ENCODE peak calls at places on chromosomes 4 and X, in five cellular contexts. P, H, O, U and W are unnamed samples.

GRCh38 chr4:76388160-76388908 is 32.6 kb downstream of the CCDC158 start:
- DNase-seq in P (peak; percentile 14), U (no peak), O (no peak), H (peak; percentile 56), W (peak; percentile 31)

GRCh38 chrX:108735087-108735679 is 1.2 kb downstream of the IRS4 start:
- DNase-seq in O (no peak), U (no peak), P (no peak), H (peak; percentile 34), W (no peak)

GRCh38 chr4:71680706-71681105 is 103.2 kb downstream of the GC start:
- DNase-seq in P (peak; percentile 51), H (no peak), O (no peak), U (no peak), W (no peak)

GRCh38 chr4:7779194-7779768 is 160.4 kb downstream of the AFAP1 start:
- DNase-seq in P (peak; percentile 53), U (no peak), H (no peak), O (no peak), W (peak; percentile 28)

GRCh38 chr4:69649629-69650028 is 3.4 kb downstream of the UGT2A1 start:
- DNase-seq in H (no peak), O (no peak), P (no peak), U (no peak), W (no peak)

GRCh38 chr4:54101190-54102041 is 1.5 kb downstream of the GSX2 start:
- DNase-seq in U (no peak), P (no peak), H (no peak), O (no peak), W (no peak)

GRCh38 chrX:139563251-139563650 is 32.7 kb downstream of the F9 start:
- DNase-seq in O (no peak), H (no peak), P (peak; percentile 63), U (no peak), W (no peak)

GRCh38 chr4:38138363-38138762 is 178.2 kb downstream of the PTTG2 start:
- DNase-seq in U (no peak), O (no peak), H (no peak), P (no peak), W (no peak)

GRCh38 chr4:102064747-102065442 is 274.4 kb downstream of the BANK1 start:
- DNase-seq in U (no peak), H (no peak), O (no peak), P (no peak), W (no peak)
- TF ChIP-seq EZH2 in U (no peak), H (no peak), O (no peak), P (no peak), W (no peak)

DNA sequence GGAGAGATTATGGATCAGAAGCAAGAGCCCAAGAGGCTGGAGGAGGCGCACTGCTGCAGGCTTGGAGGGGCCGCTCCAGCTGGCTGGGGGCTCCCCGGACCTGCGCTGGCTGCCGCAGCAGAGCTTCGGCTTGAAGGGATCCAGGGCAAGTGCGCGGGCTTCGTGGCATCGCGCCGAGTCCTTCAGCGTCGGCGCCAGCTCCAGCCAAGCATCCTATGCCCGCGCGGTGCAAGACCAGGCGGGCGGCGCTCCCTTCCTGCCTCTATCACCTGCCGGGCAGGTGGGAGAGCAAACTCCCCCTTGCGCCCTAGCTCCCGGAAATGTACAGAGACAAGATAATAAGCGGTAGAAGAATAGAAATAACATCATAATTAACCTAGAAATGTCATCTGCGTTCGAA is 10.5 kb upstream of the UCP1 start:
- DNase-seq in U (no peak), O (no peak), H (no peak), P (no peak), W (no peak)
- TF ChIP-seq EZH2 in U (no peak), O (no peak), H (no peak), P (no peak), W (no peak)

DNA sequence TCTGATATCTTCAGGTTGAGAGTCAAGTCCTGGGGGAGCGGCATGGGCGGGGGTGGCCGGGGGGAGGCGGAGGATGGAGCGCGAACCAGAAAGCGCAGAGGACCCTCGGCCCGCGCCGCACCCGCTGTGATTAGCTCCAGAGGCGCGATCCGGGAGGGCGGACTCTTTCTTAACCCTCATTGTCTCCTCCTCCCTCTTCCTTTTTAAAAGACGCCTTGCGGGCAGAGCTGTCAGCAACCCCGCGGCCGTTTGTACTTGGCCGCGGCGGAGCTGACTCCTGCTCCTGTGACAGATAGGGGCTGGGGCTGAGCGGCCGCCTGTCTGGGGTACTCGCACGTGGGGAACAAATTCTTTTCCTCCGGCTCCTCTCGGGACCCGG is at the start of gene SHISA3:
- DNase-seq in P (no peak), H (peak; percentile 27), U (no peak), O (no peak), W (no peak)
- TF ChIP-seq EZH2 in P (no peak), H (no peak), U (no peak), O (no peak), W (no peak)

DNA sequence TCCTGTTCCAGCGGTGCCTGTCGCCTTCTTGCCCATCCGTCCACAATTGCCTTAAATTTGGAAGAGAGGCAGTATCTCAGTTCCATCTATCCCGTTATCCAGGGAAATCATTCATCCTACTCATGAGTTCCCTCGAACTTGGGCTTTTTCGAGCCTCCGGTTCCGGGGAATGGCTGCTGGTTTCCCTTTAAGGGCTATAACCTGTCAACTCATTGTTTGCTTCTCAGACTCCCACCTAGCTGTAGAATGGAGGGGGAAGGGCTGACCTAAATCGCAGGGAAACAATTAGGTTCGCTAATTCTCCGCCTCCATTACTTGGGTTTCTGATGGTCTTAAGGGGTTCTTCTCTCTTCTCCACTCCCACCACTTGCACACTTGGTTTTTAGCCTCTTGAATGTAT is 1.2 kb downstream of the UCHL1 start:
- DNase-seq in H (no peak), U (no peak), P (no peak), O (no peak), W (no peak)
- TF ChIP-seq EZH2 in H (no peak), U (no peak), P (no peak), O (no peak), W (no peak)

DNA sequence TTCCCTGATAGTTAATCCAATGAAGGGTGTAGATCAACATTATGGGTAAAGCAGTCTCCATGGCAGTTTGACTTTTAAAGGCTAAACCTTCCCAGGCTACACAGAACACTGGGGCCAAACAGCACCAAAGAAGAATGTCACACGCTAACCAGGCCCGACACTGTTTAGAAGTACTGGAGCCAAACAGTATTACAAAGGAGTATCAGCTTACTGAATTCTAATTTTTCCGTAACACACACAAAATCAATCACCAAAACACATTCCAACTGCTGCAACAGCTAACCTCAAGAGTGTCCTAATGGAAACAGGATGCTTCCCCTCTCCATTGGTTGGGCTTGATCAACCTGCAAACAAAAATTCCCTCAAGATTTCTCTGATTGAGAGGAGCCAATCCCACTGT is 783.5 kb downstream of the PCDH18 start:
- DNase-seq in P (no peak), O (no peak), U (no peak), H (no peak), W (no peak)
- TF ChIP-seq EZH2 in P (no peak), O (no peak), U (no peak), H (no peak), W (no peak)